ENCODE peak calls at places on chromosomes 16 and 17, in eight cellular contexts. V, Z, O, L, S, G, K and H are unnamed samples.

GRCh38 chr16:11229906-11230305 is 26.1 kb downstream of the SOCS1 start:
- DNase-seq in V (no peak), Z (no peak), O (no peak), L (no peak), S (no peak), G (no peak), K (no peak), H (no peak)

GRCh38 chr17:81132197-81132540 is 33.1 kb upstream of the PVALEF start:
- DNase-seq in V (no peak), Z (no peak), O (no peak), L (no peak), S (no peak), G (no peak), K (no peak), H (no peak)

GRCh38 chr16:23466162-23466885 is 13.3 kb upstream of the COG7 start:
- DNase-seq in V (no peak), Z (no peak), O (no peak), L (no peak), S (no peak), G (no peak), K (no peak), H (no peak)

GRCh38 chr16:66924527-66925321 is 611 bp downstream of the RRAD start:
- DNase-seq in V (peak; percentile 77), Z (no peak), O (no peak), L (peak; percentile 83), S (no peak), G (no peak), K (no peak), H (no peak)

GRCh38 chr17:61444075-61444474 is 8.1 kb upstream of the TBX4 start:
- DNase-seq in V (no peak), Z (no peak), O (no peak), L (no peak), S (no peak), G (no peak), K (no peak), H (no peak)

GRCh38 chr17:41647940-41648410 is 23.6 kb upstream of the KRT17 start:
- DNase-seq in V (peak; percentile 94), Z (no peak), O (peak; percentile 85), L (peak; percentile 91), S (peak; percentile 88), G (peak; percentile 84), K (peak; percentile 78), H (peak; percentile 95)

GRCh38 chr17:1197379-1197778 is 17.6 kb upstream of the ABR start:
- DNase-seq in V (no peak), Z (no peak), O (no peak), L (no peak), S (peak; percentile 37), G (peak; percentile 20), K (no peak), H (no peak)

GRCh38 chr17:11551442-11551841 is 46.8 kb upstream of the DNAH9 start:
- DNase-seq in V (no peak), Z (no peak), O (no peak), L (no peak), S (no peak), G (no peak), K (no peak), H (no peak)

GRCh38 chr16:31050280-31051030 is 17.1 kb downstream of the STX4 start:
- DNase-seq in V (no peak), Z (no peak), O (no peak), L (no peak), S (no peak), G (no peak), K (no peak), H (no peak)

GRCh38 chr16:20889625-20890275 is 10.4 kb downstream of the DCUN1D3 start:
- DNase-seq in V (no peak), Z (no peak), O (no peak), L (no peak), S (no peak), G (no peak), K (no peak), H (no peak)

GRCh38 chr17:78179372-78179771 is 7.5 kb downstream of the TK1 start:
- DNase-seq in V (peak; percentile 83), Z (no peak), O (no peak), L (no peak), S (peak; percentile 35), G (no peak), K (no peak), H (no peak)

GRCh38 chr17:62916684-62917571 is 49.1 kb upstream of the TANC2 start:
- DNase-seq in V (no peak), Z (peak; percentile 86), O (no peak), L (no peak), S (no peak), G (no peak), K (no peak), H (no peak)

GRCh38 chr16:89453662-89454321 is 36.6 kb downstream of the ANKRD11 start:
- DNase-seq in V (no peak), Z (no peak), O (no peak), L (no peak), S (no peak), G (no peak), K (no peak), H (no peak)
- TF ChIP-seq CTCF in V (peak; percentile 36), Z (no peak), O (peak; percentile 10), L (no peak), S (no peak), G (peak; percentile 17), K (no peak), H (no peak)

DNA sequence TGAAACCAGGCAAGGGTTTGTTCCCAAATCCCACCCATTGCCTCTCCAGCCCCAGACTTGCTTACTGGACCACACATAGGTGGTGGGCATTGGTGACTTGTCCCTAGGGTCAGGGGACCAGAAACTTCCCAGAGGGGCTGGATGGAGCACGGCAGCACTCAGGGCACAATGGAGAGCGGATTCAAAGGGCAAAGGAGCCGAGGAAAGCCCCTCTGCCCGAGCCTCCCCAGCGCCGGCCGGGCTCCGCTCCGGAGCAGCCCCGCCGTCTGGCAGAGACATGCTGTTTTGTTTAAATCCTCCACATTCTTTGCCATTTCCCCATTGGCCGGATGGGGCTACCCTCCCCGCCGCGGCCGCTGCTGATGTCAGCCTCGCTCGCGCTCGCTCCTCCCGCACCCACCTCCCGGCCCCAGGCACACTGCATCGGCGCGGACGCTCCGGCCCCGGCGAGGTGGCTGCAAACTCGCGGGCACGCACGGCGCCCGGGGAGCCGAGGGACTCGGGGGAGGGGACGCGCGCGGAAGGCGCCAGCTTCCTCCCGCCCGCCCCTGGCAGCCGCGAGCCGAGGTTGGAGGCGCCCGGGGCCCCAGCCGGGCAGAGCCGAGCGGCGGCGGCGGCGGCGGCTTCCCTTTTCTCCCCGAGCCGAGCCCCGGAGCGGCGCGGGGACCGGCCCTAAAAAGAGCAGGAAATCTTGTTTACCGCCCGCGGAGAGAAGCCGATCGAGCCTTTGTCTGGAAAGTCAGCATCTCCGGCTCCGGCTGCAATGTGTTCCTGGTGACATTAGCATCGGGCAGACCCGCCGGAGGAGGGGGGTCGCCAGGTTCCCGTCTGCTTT is at the start of gene PITPNC1:
- DNase-seq in V (peak; percentile 94), Z (peak; percentile 93), O (peak; percentile 89), L (peak; percentile 86), S (peak; percentile 80), G (peak; percentile 84), K (peak; percentile 81), H (peak; percentile 54)
- TF ChIP-seq CTCF in V (no peak), Z (no peak), O (no peak), L (no peak), S (peak; percentile 15), G (no peak), K (no peak), H (no peak)

GRCh38 chr16:56245197-56245596 is 53.9 kb downstream of the GNAO1 start:
- DNase-seq in V (no peak), Z (no peak), O (no peak), L (no peak), S (no peak), G (no peak), K (no peak), H (no peak)

GRCh38 chr16:56244612-56245011 is 53.3 kb downstream of the GNAO1 start:
- DNase-seq in V (no peak), Z (no peak), O (no peak), L (no peak), S (no peak), G (no peak), K (no peak), H (no peak)

GRCh38 chr16:56247808-56248207 is 56.5 kb downstream of the GNAO1 start:
- DNase-seq in V (no peak), Z (no peak), O (no peak), L (no peak), S (no peak), G (no peak), K (no peak), H (no peak)

GRCh38 chr16:56247018-56247417 is 55.7 kb downstream of the GNAO1 start:
- DNase-seq in V (no peak), Z (no peak), O (no peak), L (no peak), S (no peak), G (no peak), K (no peak), H (no peak)

DNA sequence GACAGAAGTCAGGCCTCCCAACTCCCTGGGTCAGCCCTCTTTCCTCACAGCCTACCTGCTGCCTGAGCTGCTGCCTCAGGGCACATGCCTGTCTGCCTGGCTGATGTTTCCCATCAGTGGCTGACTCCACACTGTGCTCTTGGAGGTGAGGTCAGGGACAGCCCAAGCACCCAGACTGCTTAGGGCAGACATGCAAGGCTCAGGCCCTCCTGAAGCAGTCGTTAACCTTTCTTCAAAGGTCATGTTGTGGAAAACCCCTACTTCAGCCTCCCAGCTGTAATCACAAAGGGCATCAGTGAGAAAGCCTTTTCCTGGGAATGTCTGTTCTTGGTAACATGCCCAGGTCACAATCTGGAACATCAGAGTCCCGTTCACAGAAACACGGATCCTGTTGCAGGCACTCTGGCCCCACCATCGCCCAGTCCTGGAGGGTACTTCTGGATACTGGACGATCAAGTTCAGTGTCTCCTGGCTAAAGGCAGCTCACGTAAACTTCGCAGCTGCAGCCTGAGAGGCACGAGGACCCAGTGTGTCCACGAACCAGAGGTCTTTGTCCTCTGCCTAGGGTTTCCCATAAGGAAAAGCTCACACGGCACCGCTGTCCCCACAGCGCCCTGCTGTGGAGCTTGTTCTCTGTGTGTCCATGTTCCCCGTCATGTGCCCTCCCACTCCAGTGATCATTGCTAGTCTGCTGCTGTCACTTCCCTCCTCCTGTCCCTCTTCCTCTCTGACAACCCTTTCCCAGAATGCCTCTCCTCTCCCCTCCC is 54.9 kb downstream of the GNAO1 start:
- DNase-seq in V (no peak), Z (no peak), O (no peak), L (no peak), S (no peak), G (no peak), K (no peak), H (no peak)
- TF ChIP-seq CTCF in V (no peak), Z (no peak), O (no peak), L (no peak), S (no peak), G (no peak), K (no peak), H (no peak)

DNA sequence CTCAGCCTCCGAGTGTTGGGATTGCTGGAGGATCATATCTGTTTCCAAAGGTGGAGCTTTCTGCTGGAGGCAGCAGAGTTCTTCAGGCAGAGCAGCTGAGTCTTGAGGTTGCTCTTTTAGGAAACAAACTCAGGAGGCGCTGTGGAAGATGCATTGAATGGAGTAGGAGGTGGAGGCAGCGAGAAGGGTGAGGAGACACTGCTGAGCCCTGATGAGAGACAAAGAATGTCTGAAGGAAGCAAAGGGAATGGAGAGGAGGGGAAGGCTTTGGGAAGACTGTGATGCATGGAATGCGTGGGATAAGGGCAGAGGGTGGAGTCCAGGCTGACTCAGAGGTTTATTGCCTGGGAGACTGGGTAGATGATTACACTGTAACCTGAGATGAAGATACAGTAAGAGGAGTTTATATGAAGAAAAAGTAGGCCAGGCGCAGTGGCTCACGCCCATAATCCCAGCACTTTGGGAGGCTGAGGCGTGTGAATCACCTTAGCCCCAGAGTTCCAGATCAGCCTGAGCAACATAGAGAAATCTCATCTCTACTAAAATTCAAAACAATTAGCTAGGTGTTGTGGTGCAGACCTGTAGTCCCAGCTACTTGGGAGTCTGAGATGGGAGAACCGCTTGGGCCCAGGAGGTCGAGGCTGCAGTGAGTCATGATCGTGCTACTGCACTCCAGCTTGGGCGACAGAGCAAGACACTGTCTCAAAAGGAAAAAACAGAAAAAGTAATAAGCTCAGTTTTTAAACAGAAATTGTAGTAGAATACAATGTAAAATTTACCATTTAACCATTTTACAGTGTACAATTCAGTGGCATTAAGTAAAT is 17.8 kb upstream of the TMEM219 start:
- DNase-seq in V (no peak), Z (peak; percentile 94), O (no peak), L (no peak), S (peak; percentile 74), G (no peak), K (no peak), H (peak; percentile 23)
- TF ChIP-seq CTCF in V (peak; percentile 9), Z (no peak), O (no peak), L (no peak), S (no peak), G (peak; percentile 27), K (no peak), H (no peak)